ENCODE peak calls at places on chromosomes 5 and 9, in ten cellular contexts. N, Q, R, C, O, H, B, G, X and J are unnamed samples. For H3K9me3 and H3K4me1, the result is how much of the 10 kb centered on the place peaks cover.

GRCh38 chr5:6837519-6838110 is 124.4 kb downstream of the TENT4A start:
- DNase-seq in N (no peak), Q (peak), R (no peak), C (peak), O (no peak), H (no peak), B (no peak), G (peak), X (no peak), J (no peak)

GRCh38 chr9:133954862-133955529 is 37.1 kb downstream of the VAV2 start:
- DNase-seq in N (no peak), Q (no peak), R (no peak), C (no peak), O (no peak), H (peak), B (no peak), G (no peak), X (no peak), J (no peak)

GRCh38 chr9:96495341-96495740 is 45.4 kb downstream of the HABP4 start:
- DNase-seq in N (peak), Q (no peak), R (no peak), C (no peak), O (no peak), H (peak), B (no peak), G (no peak), X (no peak), J (no peak)

GRCh38 chr5:145668714-145669113 is 166.4 kb downstream of the PRELID2 start:
- DNase-seq in N (no peak), Q (no peak), R (no peak), C (peak), O (peak), H (no peak), B (no peak), G (no peak), X (no peak), J (no peak)

GRCh38 chr5:151405334-151405872 is 42.0 kb upstream of the SLC36A1 start:
- DNase-seq in N (no peak), Q (no peak), R (no peak), C (no peak), O (no peak), H (no peak), B (no peak), G (no peak), X (no peak), J (no peak)

GRCh38 chr5:919356-920000 is 26.8 kb downstream of the TRIP13 start:
- DNase-seq in N (no peak), Q (no peak), R (no peak), C (no peak), O (no peak), H (no peak), B (no peak), G (peak), X (no peak), J (no peak)

GRCh38 chr9:35272989-35273388 is 111.2 kb downstream of the UNC13B start:
- DNase-seq in N (no peak), Q (no peak), R (no peak), C (peak), O (no peak), H (no peak), B (no peak), G (no peak), X (no peak), J (no peak)

GRCh38 chr5:151684690-151685361 is 1.9 kb downstream of the SPARC start:
- DNase-seq in N (peak), Q (peak), R (no peak), C (peak), O (peak), H (no peak), B (no peak), G (peak), X (peak), J (no peak)

GRCh38 chr5:171308453-171309275 is at the start of gene TLX3:
- DNase-seq in N (no peak), Q (no peak), R (no peak), C (no peak), O (no peak), H (no peak), B (no peak), G (peak), X (no peak), J (no peak)

GRCh38 chr5:10989577-10990263 is 228.7 kb upstream of the DAP start:
- DNase-seq in N (no peak), Q (no peak), R (no peak), C (no peak), O (no peak), H (no peak), B (no peak), G (no peak), X (no peak), J (no peak)

GRCh38 chr9:95018099-95018927 is 291.8 kb downstream of the AOPEP start:
- DNase-seq in N (no peak), Q (no peak), R (no peak), C (peak), O (no peak), H (peak), B (no peak), G (peak), X (peak), J (no peak)

GRCh38 chr5:43425965-43426364 is 13.8 kb upstream of the CCL28 start:
- DNase-seq in N (no peak), Q (no peak), R (no peak), C (peak), O (peak), H (no peak), B (no peak), G (no peak), X (no peak), J (no peak)

GRCh38 chr5:72203251-72203845 is 96.1 kb downstream of the MAP1B start:
- DNase-seq in N (no peak), Q (no peak), R (no peak), C (no peak), O (no peak), H (no peak), B (no peak), G (no peak), X (no peak), J (no peak)

GRCh38 chr5:166883016-166883415 is 1408.4 kb upstream of the WWC1 start:
- DNase-seq in N (no peak), Q (no peak), R (no peak), C (peak), O (no peak), H (no peak), B (no peak), G (no peak), X (no peak), J (no peak)

GRCh38 chr9:73183917-73184861 is 32.5 kb downstream of the ANXA1 start:
- DNase-seq in N (no peak), Q (no peak), R (no peak), C (peak), O (peak), H (no peak), B (no peak), G (peak), X (no peak), J (no peak)

GRCh38 chr5:19264821-19265220 is 723.2 kb downstream of the CDH18 start:
- DNase-seq in N (no peak), Q (no peak), R (no peak), C (no peak), O (no peak), H (no peak), B (no peak), G (no peak), X (no peak), J (no peak)
- H3K9me3 ChIP-seq in N (under half), Q (under half), R (under half), C (under half), O (under half), H (under half), B (under half), G (under half), X (under half), J (under half)

GRCh38 chr9:132892383-132892782 is 13.7 kb downstream of the SPACA9 start:
- DNase-seq in N (no peak), Q (no peak), R (no peak), C (no peak), O (no peak), H (no peak), B (no peak), G (peak), X (no peak), J (no peak)
- H3K4me1 ChIP-seq in N (under half), Q (under half), R (under half), C (under half), O (under half), H (under half), B (under half), G (under half), X (under half), J (under half)

GRCh38 chr5:176647870-176648466 is 684 bp downstream of the TSPAN17 start:
- DNase-seq in N (peak), Q (peak), R (no peak), C (peak), O (peak), H (peak), B (peak), G (peak), X (peak), J (no peak)

GRCh38 chr5:176646049-176646706 is 1.1 kb upstream of the TSPAN17 start:
- DNase-seq in N (no peak), Q (no peak), R (no peak), C (no peak), O (no peak), H (no peak), B (no peak), G (no peak), X (no peak), J (no peak)

GRCh38 chr5:176646707-176647029 is 616 bp upstream of the TSPAN17 start:
- DNase-seq in N (no peak), Q (no peak), R (no peak), C (no peak), O (no peak), H (no peak), B (no peak), G (no peak), X (no peak), J (no peak)

GRCh38 chr5:176648467-176649194 is 1.3 kb downstream of the TSPAN17 start:
- DNase-seq in N (no peak), Q (no peak), R (no peak), C (no peak), O (no peak), H (no peak), B (no peak), G (no peak), X (no peak), J (no peak)

DNA sequence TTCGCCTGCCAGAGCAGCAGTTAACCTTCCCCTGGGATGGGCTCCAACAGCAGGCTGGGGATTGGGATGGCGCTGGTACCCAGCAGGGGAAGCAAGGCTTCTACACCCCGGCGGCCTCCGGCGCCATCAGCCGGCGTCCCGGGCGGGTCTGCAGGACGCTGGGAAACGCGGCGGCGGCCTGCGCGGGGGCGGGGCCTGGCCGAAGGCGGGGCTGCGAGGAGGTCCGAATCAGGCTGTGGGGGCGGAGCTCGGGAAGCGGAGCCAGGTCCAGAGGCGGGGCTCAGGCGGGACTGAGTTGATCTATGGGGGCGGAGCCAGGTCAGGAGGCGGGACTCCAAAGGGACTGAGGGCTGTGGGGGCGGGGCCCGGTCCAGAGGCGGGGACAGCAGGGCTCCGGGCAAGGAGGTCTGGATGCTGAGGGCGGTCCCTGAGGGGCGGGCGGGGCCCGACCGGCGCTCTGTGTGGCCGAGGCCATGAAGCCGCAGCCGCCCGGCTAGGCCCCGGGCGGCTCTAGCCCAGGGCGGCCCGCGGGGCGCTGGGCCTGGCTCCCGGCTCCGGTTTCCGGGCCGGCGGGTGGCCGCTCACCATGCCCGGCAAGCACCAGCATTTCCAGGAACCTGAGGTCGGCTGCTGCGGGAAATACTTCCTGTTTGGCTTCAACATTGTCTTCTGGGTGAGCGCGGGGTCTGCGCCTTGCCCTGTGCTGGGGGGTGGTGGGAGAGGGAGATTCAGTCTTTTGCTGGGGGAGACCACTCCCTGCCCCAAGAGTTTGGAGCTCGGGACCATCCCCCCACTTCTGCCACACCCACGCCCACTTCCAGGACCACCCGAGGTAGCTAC is at the start of gene TSPAN17:
- DNase-seq in N (peak), Q (peak), R (peak), C (peak), O (peak), H (peak), B (peak), G (peak), X (peak), J (peak)
- TF ChIP-seq CTCF in N (peak), Q (no peak), R (no peak), C (peak), O (peak), H (peak), B (no peak), G (peak), X (peak), J (peak)

GRCh38 chr9:11928871-11929321 is 764.3 kb upstream of the TYRP1 start:
- DNase-seq in N (no peak), Q (no peak), R (no peak), C (no peak), O (no peak), H (peak), B (no peak), G (no peak), X (no peak), J (no peak)
- H3K9me3 ChIP-seq in N (under half), Q (under half), R (under half), C (under half), O (under half), H (under half), B (under half), G (under half), X (under half), J (under half)

DNA sequence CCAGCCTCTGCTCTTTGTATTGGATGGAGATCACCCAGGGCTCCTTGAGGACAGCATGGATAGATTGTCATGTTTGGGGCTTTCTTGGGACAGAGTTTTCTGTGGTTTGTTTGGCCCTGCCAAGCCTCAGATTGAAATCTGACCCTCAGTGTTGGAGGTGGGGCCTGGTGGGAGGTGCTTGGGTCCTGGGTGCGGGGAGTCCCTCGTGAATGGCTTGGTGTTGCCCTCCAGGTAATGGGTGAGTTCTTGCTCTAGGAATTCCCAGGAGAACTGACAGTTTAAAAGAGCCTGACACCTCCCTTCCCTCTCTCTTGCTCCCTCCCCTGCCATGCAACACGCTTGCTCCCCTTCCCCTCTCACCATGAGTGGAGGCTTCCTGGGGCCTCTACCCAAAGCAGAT is 48.6 kb upstream of the OLFM1 start:
- DNase-seq in N (no peak), Q (no peak), R (no peak), C (no peak), O (no peak), H (no peak), B (no peak), G (no peak), X (peak), J (no peak)
- H3K4me1 ChIP-seq in N (under half), Q (under half), R (under half), C (under half), O (under half), H (under half), B (under half), G (under half), X (under half), J (under half)

DNA sequence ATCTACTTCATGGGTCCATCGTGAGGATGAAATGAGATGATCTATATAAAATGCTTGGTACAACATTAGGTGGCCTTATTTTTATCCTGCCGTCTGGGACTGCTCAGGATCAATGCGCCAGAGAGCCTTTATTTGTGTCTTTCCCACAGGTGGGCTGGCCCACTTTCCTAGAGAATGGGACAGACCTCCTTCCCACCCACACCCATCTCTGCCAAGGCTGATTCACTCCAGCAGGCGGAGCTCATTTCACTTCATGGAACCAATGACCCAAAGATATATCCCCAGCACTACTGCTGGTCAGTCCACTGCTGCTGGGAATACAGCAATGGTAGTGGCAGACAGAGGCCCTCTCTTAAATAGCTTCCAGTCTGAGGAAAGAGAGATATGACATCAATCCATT is 35.7 kb downstream of the TGFBI start:
- DNase-seq in N (no peak), Q (no peak), R (no peak), C (peak), O (no peak), H (no peak), B (no peak), G (no peak), X (no peak), J (no peak)
- TF ChIP-seq CTCF in N (no peak), Q (no peak), R (no peak), C (peak), O (no peak), H (peak), B (no peak), G (peak), X (no peak), J (no peak)

GRCh38 chr5:2271280-2271679 is 388.6 kb upstream of the IRX4 start:
- DNase-seq in N (no peak), Q (no peak), R (no peak), C (no peak), O (no peak), H (no peak), B (no peak), G (no peak), X (no peak), J (no peak)

GRCh38 chr5:2269656-2270055 is 386.9 kb upstream of the IRX4 start:
- DNase-seq in N (no peak), Q (no peak), R (no peak), C (no peak), O (no peak), H (no peak), B (no peak), G (no peak), X (peak), J (no peak)

GRCh38 chr5:2272755-2273154 is 390.0 kb upstream of the IRX4 start:
- DNase-seq in N (no peak), Q (no peak), R (no peak), C (no peak), O (no peak), H (no peak), B (no peak), G (no peak), X (peak), J (no peak)

GRCh38 chr5:2272039-2272438 is 389.3 kb upstream of the IRX4 start:
- DNase-seq in N (no peak), Q (no peak), R (no peak), C (no peak), O (no peak), H (no peak), B (no peak), G (no peak), X (peak), J (no peak)

DNA sequence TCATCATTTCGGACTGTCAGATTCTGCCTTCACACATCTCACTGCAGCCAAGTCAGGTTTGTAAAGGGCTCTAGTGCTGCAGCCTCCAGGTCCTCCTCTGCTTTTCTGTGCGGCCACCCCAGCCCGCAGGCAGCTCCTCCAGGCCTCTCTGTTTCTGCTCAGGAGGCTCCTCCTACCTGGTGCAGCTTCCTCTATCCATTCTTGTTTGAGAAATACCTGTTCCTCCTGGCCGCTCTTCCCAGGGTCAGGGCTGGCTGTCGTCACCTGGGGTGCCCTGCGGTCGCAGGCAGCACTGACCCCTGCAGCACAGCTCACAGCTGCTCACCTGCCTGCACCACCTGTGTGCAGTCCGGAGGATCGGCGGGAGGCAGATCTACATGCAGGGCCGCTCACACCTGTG is 387.7 kb upstream of the IRX4 start:
- DNase-seq in N (no peak), Q (no peak), R (no peak), C (no peak), O (no peak), H (no peak), B (no peak), G (no peak), X (peak), J (no peak)
- H3K9me3 ChIP-seq in N (under half), Q (under half), R (under half), C (under half), O (under half), H (under half), B (under half), G (under half), X (under half), J (under half)

GRCh38 chr9:104923289-104923688 is 4.7 kb downstream of the ABCA1 start:
- DNase-seq in N (no peak), Q (no peak), R (no peak), C (no peak), O (no peak), H (no peak), B (no peak), G (no peak), X (no peak), J (no peak)

GRCh38 chr9:104931256-104931655 is 3.3 kb upstream of the ABCA1 start:
- DNase-seq in N (no peak), Q (no peak), R (no peak), C (no peak), O (no peak), H (no peak), B (no peak), G (no peak), X (no peak), J (no peak)

GRCh38 chr9:104927216-104927911 is 591 bp downstream of the ABCA1 start:
- DNase-seq in N (no peak), Q (peak), R (no peak), C (peak), O (peak), H (peak), B (peak), G (peak), X (peak), J (no peak)

GRCh38 chr9:104923740-104924139 is 4.2 kb downstream of the ABCA1 start:
- DNase-seq in N (no peak), Q (no peak), R (no peak), C (no peak), O (no peak), H (no peak), B (no peak), G (no peak), X (no peak), J (no peak)

DNA sequence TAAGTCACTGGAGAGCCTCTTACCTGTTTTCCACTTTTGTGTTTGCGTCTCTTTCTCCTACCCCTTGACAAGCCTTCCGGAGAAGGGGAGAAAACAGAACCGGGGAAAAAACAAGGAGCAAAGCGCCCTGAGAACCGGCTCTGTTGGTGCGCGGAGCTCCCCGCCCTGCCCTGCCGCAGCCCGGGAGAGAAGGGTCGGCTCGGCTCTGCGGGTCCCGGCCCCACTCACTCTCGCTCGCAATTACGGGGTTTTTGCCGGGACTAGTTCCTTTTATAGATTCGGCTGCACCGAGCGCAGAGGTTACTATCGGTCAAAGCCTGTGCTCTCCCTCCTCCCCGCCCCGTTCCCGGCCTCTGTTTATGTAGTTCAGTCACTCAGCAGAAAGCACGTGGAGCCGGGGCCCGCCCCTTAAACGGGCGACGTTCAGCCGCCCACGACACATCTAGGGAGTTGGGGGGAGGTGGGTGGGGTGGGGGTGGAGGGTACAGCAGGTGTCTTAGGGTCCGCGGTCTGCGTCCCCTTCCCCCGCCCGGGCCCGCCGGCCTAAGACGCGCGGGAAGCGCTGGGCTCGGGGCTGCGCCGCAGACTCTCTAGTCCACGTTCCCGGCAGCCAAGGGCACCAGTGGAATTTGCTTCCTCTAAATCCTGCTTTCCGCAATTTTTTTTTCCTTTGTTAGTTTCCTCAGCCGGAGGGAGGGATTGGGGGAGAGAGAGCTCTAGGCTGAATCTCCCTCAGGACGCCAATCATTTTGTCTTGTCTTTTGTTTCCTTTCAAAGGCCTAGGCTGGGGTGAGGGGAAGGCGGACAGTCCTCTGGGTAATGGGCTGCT is at the start of gene ABCA1:
- DNase-seq in N (peak), Q (peak), R (peak), C (peak), O (peak), H (peak), B (peak), G (peak), X (peak), J (peak)
- H3K4me1 ChIP-seq in N (under half), Q (under half), R (under half), C (under half), O (under half), H (under half), B (under half), G (under half), X (under half), J (under half)

GRCh38 chr9:10232352-10232930 is 380.4 kb downstream of the PTPRD start:
- DNase-seq in N (no peak), Q (no peak), R (no peak), C (peak), O (peak), H (no peak), B (no peak), G (no peak), X (no peak), J (no peak)
- TF ChIP-seq CTCF in N (no peak), Q (no peak), R (no peak), C (peak), O (peak), H (no peak), B (no peak), G (peak), X (no peak), J (no peak)